ENCODE peak calls at places on chromosomes 16 and 17, in seven cellular contexts. R is prostate gland; E is stomach; X is AG04450; T is CD8-positive, alpha-beta T cell; A is MM.1S; C is uterus. K is an unnamed sample.

GRCh38 chr17:7589204-7589868 is 558 bp downstream of the SOX15 start:
- DNase-seq in R (peak; percentile 86), E (peak; percentile 86), X (no peak), T (peak; percentile 74), A (no peak), C (peak; percentile 88), K (peak; percentile 80)

GRCh38 chr16:11250091-11250785 is 5.8 kb downstream of the SOCS1 start:
- DNase-seq in R (no peak), E (no peak), X (peak; percentile 55), T (no peak), A (no peak), C (no peak), K (no peak)

GRCh38 chr16:1980026-1980769 is 1.1 kb downstream of the NOXO1 start:
- DNase-seq in R (no peak), E (peak; percentile 44), X (no peak), T (no peak), A (no peak), C (no peak), K (no peak)

GRCh38 chr17:45147102-45147580 is 1.1 kb upstream of the HEXIM1 start:
- DNase-seq in R (no peak), E (peak; percentile 66), X (no peak), T (peak; percentile 64), A (no peak), C (no peak), K (peak; percentile 54)

GRCh38 chr16:12682441-12682840 is 121.2 kb downstream of the CPPED1 start:
- DNase-seq in R (no peak), E (no peak), X (no peak), T (no peak), A (no peak), C (no peak), K (no peak)

GRCh38 chr16:55044366-55044975 is 113.8 kb downstream of the IRX5 start:
- DNase-seq in R (no peak), E (no peak), X (no peak), T (no peak), A (no peak), C (no peak), K (no peak)

GRCh38 chr17:31391496-31391949 is at the start of gene RAB11FIP4:
- DNase-seq in R (no peak), E (peak; percentile 22), X (no peak), T (no peak), A (no peak), C (no peak), K (no peak)

GRCh38 chr17:64608571-64608981 is 53.5 kb downstream of the SMURF2 start:
- DNase-seq in R (no peak), E (no peak), X (no peak), T (no peak), A (no peak), C (no peak), K (no peak)

GRCh38 chr17:13010959-13011358 is 6.9 kb downstream of the ELAC2 start:
- DNase-seq in R (no peak), E (no peak), X (no peak), T (no peak), A (no peak), C (no peak), K (no peak)

GRCh38 chr17:42337442-42337841 is 49.1 kb downstream of the STAT5A start:
- DNase-seq in R (no peak), E (no peak), X (peak; percentile 58), T (peak; percentile 70), A (no peak), C (no peak), K (no peak)

GRCh38 chr16:85372627-85373372 is 240.3 kb upstream of the GSE1 start:
- DNase-seq in R (no peak), E (peak; percentile 61), X (no peak), T (no peak), A (no peak), C (no peak), K (no peak)

GRCh38 chr16:73298562-73298961 is 250.6 kb upstream of the ZFHX3 start:
- DNase-seq in R (no peak), E (no peak), X (peak; percentile 20), T (no peak), A (peak; percentile 19), C (no peak), K (no peak)

GRCh38 chr17:51739245-51739886 is 419.1 kb downstream of the CA10 start:
- DNase-seq in R (peak; percentile 23), E (no peak), X (no peak), T (no peak), A (no peak), C (no peak), K (no peak)

GRCh38 chr16:2480948-2481347 is 6.0 kb downstream of the TBC1D24 start:
- DNase-seq in R (no peak), E (peak; percentile 79), X (no peak), T (no peak), A (no peak), C (no peak), K (no peak)

GRCh38 chr16:13102401-13102800 is 201.0 kb downstream of the SHISA9 start:
- DNase-seq in R (no peak), E (no peak), X (no peak), T (no peak), A (no peak), C (no peak), K (no peak)

GRCh38 chr16:26649646-26650045 is 417.1 kb upstream of the C16orf82 start:
- DNase-seq in R (no peak), E (no peak), X (no peak), T (no peak), A (no peak), C (no peak), K (no peak)

GRCh38 chr17:49910094-49910857 is 58.7 kb upstream of the DLX4 start:
- DNase-seq in R (no peak), E (peak; percentile 59), X (no peak), T (no peak), A (no peak), C (no peak), K (no peak)
- H3K27ac ChIP-seq in R (no peak overlapping the region), E (no peak overlapping the region), X (no peak overlapping the region), T (no peak overlapping the region), A (no peak overlapping the region), C (no peak overlapping the region), K (no peak overlapping the region)

GRCh38 chr17:79836952-79837887 is 2.0 kb downstream of the CBX4 start:
- DNase-seq in R (peak; percentile 90), E (peak; percentile 96), X (no peak), T (peak; percentile 52), A (peak; percentile 59), C (no peak), K (peak; percentile 71)
- H3K27ac ChIP-seq in R (peak overlapping the region; percentile 97), E (peak overlapping the region; percentile 98), X (peak overlapping the region; percentile 31), T (peak overlapping the region; percentile 89), A (no peak overlapping the region), C (no peak overlapping the region), K (peak overlapping the region; percentile 97)

GRCh38 chr16:70678898-70679652 is 6.8 kb downstream of the MTSS2 start:
- DNase-seq in R (no peak), E (no peak), X (no peak), T (no peak), A (no peak), C (no peak), K (no peak)

GRCh38 chr16:70678121-70678897 is 7.5 kb downstream of the MTSS2 start:
- DNase-seq in R (no peak), E (no peak), X (no peak), T (no peak), A (no peak), C (no peak), K (no peak)

GRCh38 chr16:70681382-70682238 is 4.2 kb downstream of the MTSS2 start:
- DNase-seq in R (no peak), E (no peak), X (no peak), T (no peak), A (no peak), C (no peak), K (no peak)

GRCh38 chr16:70680495-70681381 is 5.1 kb downstream of the MTSS2 start:
- DNase-seq in R (no peak), E (no peak), X (no peak), T (no peak), A (no peak), C (no peak), K (no peak)

GRCh38 chr16:70679653-70680494 is 6.0 kb downstream of the MTSS2 start:
- DNase-seq in R (no peak), E (no peak), X (no peak), T (peak; percentile 19), A (no peak), C (no peak), K (peak; percentile 50)
- H3K27ac ChIP-seq in R (peak overlapping the region; percentile 92), E (peak overlapping the region; percentile 92), X (no peak overlapping the region), T (no peak overlapping the region), A (no peak overlapping the region), C (peak overlapping the region; percentile 97), K (peak overlapping the region; percentile 30)

GRCh38 chr17:82483204-82483660 is 24.7 kb downstream of the NARF start:
- DNase-seq in R (no peak), E (no peak), X (no peak), T (no peak), A (no peak), C (no peak), K (no peak)
- H3K27ac ChIP-seq in R (no peak overlapping the region), E (no peak overlapping the region), X (no peak overlapping the region), T (no peak overlapping the region), A (no peak overlapping the region), C (no peak overlapping the region), K (no peak overlapping the region)

GRCh38 chr17:77299256-77300015 is 158.7 kb downstream of the SEC14L1 start:
- DNase-seq in R (no peak), E (no peak), X (no peak), T (no peak), A (no peak), C (no peak), K (no peak)
- H3K27ac ChIP-seq in R (no peak overlapping the region), E (no peak overlapping the region), X (no peak overlapping the region), T (no peak overlapping the region), A (no peak overlapping the region), C (no peak overlapping the region), K (no peak overlapping the region)